ENCODE peak calls at places on chromosome 11, in four cellular contexts. J, W, C and L are unnamed samples.

GRCh38 chr11:114063829-114064201 is 4.3 kb downstream of the ZBTB16 start:
- DNase-seq in J (no peak), W (no peak), C (no peak), L (no peak)

GRCh38 chr11:44955019-44955738 is 4.5 kb upstream of the TP53I11 start:
- DNase-seq in J (peak), W (no peak), C (no peak), L (peak)

GRCh38 chr11:25225078-25225477 is 728.2 kb downstream of the LUZP2 start:
- DNase-seq in J (no peak), W (no peak), C (no peak), L (no peak)

GRCh38 chr11:462107-462890 is 12.2 kb downstream of the PTDSS2 start:
- DNase-seq in J (no peak), W (no peak), C (no peak), L (no peak)

GRCh38 chr11:16604784-16605439 is 133.5 kb upstream of the C11orf58 start:
- DNase-seq in J (no peak), W (no peak), C (no peak), L (peak)

GRCh38 chr11:76293189-76293631 is 86.9 kb upstream of the WNT11 start:
- DNase-seq in J (no peak), W (no peak), C (no peak), L (no peak)

GRCh38 chr11:3159296-3160190 is 5.6 kb downstream of the OSBPL5 start:
- DNase-seq in J (no peak), W (no peak), C (no peak), L (no peak)

GRCh38 chr11:98531576-98531975 is 489.2 kb upstream of the CNTN5 start:
- DNase-seq in J (no peak), W (no peak), C (no peak), L (no peak)

GRCh38 chr11:17550455-17551346 is 3.6 kb downstream of the OTOG start:
- DNase-seq in J (no peak), W (no peak), C (no peak), L (no peak)

GRCh38 chr11:1121343-1122331 is 36.1 kb upstream of the MUC5AC start:
- DNase-seq in J (no peak), W (no peak), C (no peak), L (no peak)

GRCh38 chr11:44627911-44628729 is 62.7 kb downstream of the CD82 start:
- DNase-seq in J (no peak), W (no peak), C (no peak), L (no peak)

GRCh38 chr11:9461760-9462134 is 935 bp downstream of the ZNF143 start:
- DNase-seq in J (peak), W (no peak), C (peak), L (no peak)

GRCh38 chr11:9688716-9689511 is 25.0 kb downstream of the SWAP70 start:
- DNase-seq in J (no peak), W (no peak), C (no peak), L (peak)

GRCh38 chr11:2376751-2377451 is at the start of gene CD81:
- DNase-seq in J (peak), W (no peak), C (no peak), L (peak)

GRCh38 chr11:118834428-118835028 is 43.6 kb upstream of the DDX6 start:
- DNase-seq in J (no peak), W (no peak), C (no peak), L (no peak)

GRCh38 chr11:73243093-73243485 is 25.0 kb downstream of the P2RY2 start:
- DNase-seq in J (no peak), W (no peak), C (no peak), L (no peak)

GRCh38 chr11:30876656-30877371 is 290.7 kb upstream of the MPPED2 start:
- DNase-seq in J (no peak), W (no peak), C (no peak), L (no peak)

GRCh38 chr11:77457340-77457739 is 16.6 kb downstream of the PAK1 start:
- DNase-seq in J (no peak), W (no peak), C (no peak), L (no peak)

GRCh38 chr11:101008961-101009684 is 120.5 kb downstream of the PGR start:
- DNase-seq in J (no peak), W (no peak), C (no peak), L (no peak)

GRCh38 chr11:2751523-2752203 is 51.9 kb upstream of the KCNQ1OT1 start:
- DNase-seq in J (no peak), W (no peak), C (no peak), L (no peak)

GRCh38 chr11:132772712-132773545 is 759.4 kb downstream of the OPCML start:
- DNase-seq in J (no peak), W (no peak), C (no peak), L (no peak)

GRCh38 chr11:47333526-47333845 is 19.0 kb downstream of the MYBPC3 start:
- DNase-seq in J (no peak), W (no peak), C (no peak), L (no peak)

GRCh38 chr11:100719809-100720221 is 32.7 kb downstream of the ARHGAP42 start:
- DNase-seq in J (peak), W (no peak), C (no peak), L (peak)

GRCh38 chr11:119371067-119371601 is 10.4 kb downstream of the USP2 start:
- DNase-seq in J (no peak), W (no peak), C (no peak), L (no peak)

GRCh38 chr11:83257638-83258229 is 28.4 kb downstream of the CCDC90B start:
- DNase-seq in J (no peak), W (no peak), C (peak), L (no peak)

GRCh38 chr11:20162824-20163777 is 2.8 kb upstream of the DBX1 start:
- DNase-seq in J (peak), W (no peak), C (no peak), L (no peak)

DNA sequence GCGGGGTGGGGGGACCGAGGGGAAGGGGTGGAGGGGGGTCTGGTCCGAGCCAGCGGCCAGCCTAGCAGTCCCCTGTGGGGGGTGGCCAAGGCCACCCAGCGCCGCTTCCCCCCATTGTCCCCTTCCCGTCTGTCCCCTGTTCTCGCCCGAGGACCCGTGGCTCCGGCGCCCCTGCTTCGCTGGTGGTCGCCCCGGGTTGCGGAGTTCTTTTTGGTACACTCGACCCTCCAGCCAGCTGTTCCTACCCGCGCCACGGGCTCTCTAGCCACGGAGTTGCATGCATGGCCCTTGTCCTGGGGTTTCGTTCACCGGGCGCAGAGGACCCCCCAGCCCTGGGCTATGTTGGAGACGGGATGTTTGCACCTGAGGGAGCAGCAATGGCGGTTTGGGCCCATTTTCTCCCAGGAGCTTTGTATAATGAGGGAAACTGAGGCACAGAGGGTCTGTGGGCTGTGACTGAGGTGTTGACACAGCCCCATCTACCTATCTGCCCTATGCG is 489 bp downstream of the RNF214 start:
- DNase-seq in J (no peak), W (no peak), C (no peak), L (peak)
- TF ChIP-seq PHF8 in J (no peak), W (peak), C (peak), L (no peak)

GRCh38 chr11:70018816-70019215 is 59.3 kb upstream of the ANO1 start:
- DNase-seq in J (no peak), W (no peak), C (no peak), L (no peak)
- TF ChIP-seq PHF8 in J (no peak), W (no peak), C (no peak), L (no peak)

GRCh38 chr11:121839821-121840220 is 276.2 kb downstream of the BLID start:
- DNase-seq in J (no peak), W (no peak), C (no peak), L (no peak)
- TF ChIP-seq PHF8 in J (no peak), W (no peak), C (no peak), L (no peak)

GRCh38 chr11:84398017-84398626 is 1112.0 kb upstream of the CCDC90B start:
- DNase-seq in J (peak), W (no peak), C (peak), L (no peak)
- TF ChIP-seq PHF8 in J (no peak), W (no peak), C (no peak), L (no peak)

GRCh38 chr11:102991776-102992175 is 36.2 kb upstream of the MMP13 start:
- DNase-seq in J (no peak), W (no peak), C (no peak), L (no peak)

GRCh38 chr11:102989379-102990047 is 34.0 kb upstream of the MMP13 start:
- DNase-seq in J (no peak), W (no peak), C (no peak), L (no peak)

GRCh38 chr11:102990145-102990544 is 34.6 kb upstream of the MMP13 start:
- DNase-seq in J (no peak), W (no peak), C (no peak), L (no peak)

GRCh38 chr11:102994101-102994500 is 38.6 kb upstream of the MMP13 start:
- DNase-seq in J (no peak), W (no peak), C (no peak), L (no peak)
- TF ChIP-seq PHF8 in J (no peak), W (no peak), C (no peak), L (no peak)

DNA sequence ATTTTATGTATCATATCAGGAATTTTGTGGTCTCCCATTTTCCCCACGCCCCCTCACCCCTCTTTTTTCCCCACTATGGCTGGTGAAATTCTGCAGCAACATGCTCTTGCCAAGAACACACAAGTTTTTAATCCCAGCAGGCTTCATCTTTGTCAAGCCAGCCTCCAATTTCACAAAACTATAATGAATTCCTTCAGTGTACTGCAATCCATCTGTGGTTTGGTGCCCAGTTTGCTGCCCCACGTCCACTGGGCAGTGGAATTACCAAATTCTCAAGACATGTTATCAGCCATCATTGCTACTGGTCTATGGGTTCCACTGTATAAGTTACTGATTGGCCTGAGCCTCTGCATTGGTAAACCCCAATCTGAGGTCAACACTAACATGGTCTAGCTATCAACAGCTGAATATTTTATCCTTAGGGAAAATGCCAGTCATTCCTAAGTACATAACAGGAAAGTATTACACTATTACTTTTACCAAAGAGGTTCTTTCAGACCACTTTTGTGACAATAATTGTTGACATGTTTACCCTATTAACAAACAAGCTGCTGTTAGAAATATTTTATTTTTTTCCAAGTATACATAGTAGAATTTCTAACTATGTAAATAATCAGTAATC is 1.7 kb upstream of the PICALM start:
- DNase-seq in J (no peak), W (no peak), C (no peak), L (no peak)
- TF ChIP-seq PHF8 in J (no peak), W (no peak), C (no peak), L (no peak)

GRCh38 chr11:11915625-11916024 is 73.9 kb downstream of the USP47 start:
- DNase-seq in J (no peak), W (no peak), C (no peak), L (no peak)

GRCh38 chr11:11913395-11913794 is 71.6 kb downstream of the USP47 start:
- DNase-seq in J (no peak), W (no peak), C (no peak), L (no peak)

GRCh38 chr11:11916981-11917399 is 75.2 kb downstream of the USP47 start:
- DNase-seq in J (no peak), W (no peak), C (peak), L (no peak)
- TF ChIP-seq PHF8 in J (no peak), W (no peak), C (no peak), L (no peak)

GRCh38 chr11:35165416-35166368 is 26.7 kb downstream of the CD44 start:
- DNase-seq in J (peak), W (no peak), C (no peak), L (no peak)
- TF ChIP-seq PHF8 in J (no peak), W (no peak), C (no peak), L (no peak)

GRCh38 chr11:130525307-130525706 is 76.9 kb downstream of the ADAMTS15 start:
- DNase-seq in J (no peak), W (no peak), C (no peak), L (no peak)

GRCh38 chr11:130527648-130528300 is 79.3 kb downstream of the ADAMTS15 start:
- DNase-seq in J (no peak), W (no peak), C (no peak), L (no peak)

GRCh38 chr11:130531061-130531460 is 82.6 kb downstream of the ADAMTS15 start:
- DNase-seq in J (no peak), W (no peak), C (no peak), L (no peak)

GRCh38 chr11:130528862-130529261 is 80.4 kb downstream of the ADAMTS15 start:
- DNase-seq in J (no peak), W (no peak), C (no peak), L (no peak)

DNA sequence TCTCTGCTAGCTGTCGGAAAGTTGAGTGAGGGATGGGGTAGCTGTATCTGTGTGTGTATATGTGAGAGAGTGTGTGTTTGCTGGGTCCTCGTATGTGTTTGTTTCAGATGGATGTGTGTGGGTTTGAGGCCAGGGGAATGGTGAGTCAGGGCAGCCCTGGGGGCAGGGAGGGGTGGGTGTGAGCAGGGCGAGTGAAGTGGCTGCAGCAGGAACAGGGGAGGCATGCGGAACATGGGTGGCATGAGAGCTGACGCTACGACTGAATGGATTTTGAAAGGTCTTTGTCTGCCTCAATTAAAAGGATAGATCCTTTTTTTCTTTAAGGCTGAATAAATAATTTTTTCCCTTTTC is 79.8 kb downstream of the ADAMTS15 start:
- DNase-seq in J (no peak), W (no peak), C (no peak), L (no peak)
- TF ChIP-seq PHF8 in J (no peak), W (no peak), C (no peak), L (no peak)